ENCODE peak calls at places on chromosomes 12 and 14, in five cellular contexts. W is A549, S is AG10803, G is choroid plexus epithelial cell, A is GM13977. J is an unnamed sample.

GRCh38 chr14:64112859-64113258 is 181.3 kb downstream of the ESR2 start:
- DNase-seq in W (no peak), S (no peak), G (peak), A (no peak), J (no peak)

GRCh38 chr12:3225154-3225795 is 148.1 kb downstream of the TSPAN9 start:
- DNase-seq in W (no peak), S (peak), G (peak), A (no peak), J (peak)

GRCh38 chr14:69139743-69140142 is 13.2 kb downstream of the DCAF5 start:
- DNase-seq in W (no peak), S (no peak), G (no peak), A (no peak), J (no peak)

GRCh38 chr14:74238974-74239847 is at the start of gene VSX2:
- DNase-seq in W (no peak), S (no peak), G (no peak), A (no peak), J (no peak)

GRCh38 chr12:91889970-91890369 is 255.7 kb downstream of the BTG1 start:
- DNase-seq in W (no peak), S (no peak), G (no peak), A (no peak), J (no peak)

GRCh38 chr12:21234395-21234794 is 100.3 kb downstream of the SLCO1A2 start:
- DNase-seq in W (no peak), S (no peak), G (no peak), A (no peak), J (no peak)

GRCh38 chr14:70981005-70981952 is 74.0 kb downstream of the PCNX1 start:
- DNase-seq in W (no peak), S (no peak), G (no peak), A (no peak), J (peak)

GRCh38 chr12:116591608-116592115 is 32.5 kb downstream of the MAP1LC3B2 start:
- DNase-seq in W (no peak), S (no peak), G (peak), A (no peak), J (peak)

GRCh38 chr12:114408881-114409795 is 3.2 kb upstream of the TBX5 start:
- DNase-seq in W (no peak), S (peak), G (no peak), A (peak), J (peak)

GRCh38 chr14:96790211-96790610 is 7.0 kb upstream of the VRK1 start:
- DNase-seq in W (no peak), S (no peak), G (no peak), A (no peak), J (no peak)

GRCh38 chr12:84874125-84874824 is 38.3 kb downstream of the SLC6A15 start:
- DNase-seq in W (peak), S (peak), G (peak), A (peak), J (peak)

GRCh38 chr14:30834353-30834752 is 40.0 kb upstream of the COCH start:
- DNase-seq in W (no peak), S (no peak), G (no peak), A (no peak), J (no peak)

GRCh38 chr14:89178376-89178775 is 238.7 kb downstream of the FOXN3 start:
- DNase-seq in W (no peak), S (no peak), G (no peak), A (no peak), J (no peak)

GRCh38 chr12:56988207-56988739 is 18.1 kb downstream of the ZBTB39 start:
- DNase-seq in W (no peak), S (no peak), G (no peak), A (peak), J (peak)

GRCh38 chr12:108147279-108147678 is 18.2 kb downstream of the WSCD2 start:
- DNase-seq in W (no peak), S (no peak), G (no peak), A (no peak), J (no peak)

GRCh38 chr14:60179296-60179924 is 14.2 kb upstream of the DHRS7 start:
- DNase-seq in W (no peak), S (peak), G (no peak), A (no peak), J (no peak)

GRCh38 chr14:90518941-90519256 is 122.1 kb downstream of the CALM1 start:
- DNase-seq in W (no peak), S (peak), G (peak), A (peak), J (no peak)

GRCh38 chr14:90503582-90503981 is 106.8 kb downstream of the CALM1 start:
- DNase-seq in W (no peak), S (no peak), G (no peak), A (no peak), J (no peak)

GRCh38 chr12:66379613-66380012 is 77.3 kb downstream of the HELB start:
- DNase-seq in W (no peak), S (no peak), G (no peak), A (no peak), J (no peak)

GRCh38 chr12:76244298-76244697 is 103.9 kb downstream of the BBS10 start:
- DNase-seq in W (no peak), S (no peak), G (no peak), A (no peak), J (no peak)

GRCh38 chr12:132310181-132311040 is 19.0 kb downstream of the GALNT9 start:
- DNase-seq in W (no peak), S (no peak), G (no peak), A (no peak), J (peak)

GRCh38 chr12:25130741-25131188 is 64.2 kb downstream of the DNAI7 start:
- DNase-seq in W (peak), S (peak), G (peak), A (peak), J (peak)

GRCh38 chr12:26721800-26722199 is 111.2 kb downstream of the ITPR2 start:
- DNase-seq in W (peak), S (no peak), G (no peak), A (no peak), J (no peak)

GRCh38 chr12:119669744-119670472 is 2.0 kb downstream of the PRKAB1 start:
- DNase-seq in W (no peak), S (no peak), G (peak), A (no peak), J (no peak)

GRCh38 chr12:1131811-1132224 is 140.8 kb downstream of the ERC1 start:
- DNase-seq in W (no peak), S (no peak), G (no peak), A (no peak), J (no peak)

GRCh38 chr12:28040251-28040650 is 67.7 kb upstream of the PTHLH start:
- DNase-seq in W (no peak), S (peak), G (no peak), A (no peak), J (no peak)

GRCh38 chr12:53743277-53744129 is 8.3 kb downstream of the CISTR start:
- DNase-seq in W (peak), S (peak), G (peak), A (peak), J (peak)

GRCh38 chr14:102554835-102555819 is 37.3 kb upstream of the RCOR1 start:
- DNase-seq in W (no peak), S (peak), G (no peak), A (peak), J (peak)

GRCh38 chr12:51082561-51083139 is 746 bp downstream of the CSRNP2 start:
- DNase-seq in W (peak), S (peak), G (peak), A (no peak), J (peak)

GRCh38 chr12:14845350-14845750 is 2.0 kb upstream of the ART4 start:
- DNase-seq in W (peak), S (peak), G (peak), A (peak), J (peak)

DNA sequence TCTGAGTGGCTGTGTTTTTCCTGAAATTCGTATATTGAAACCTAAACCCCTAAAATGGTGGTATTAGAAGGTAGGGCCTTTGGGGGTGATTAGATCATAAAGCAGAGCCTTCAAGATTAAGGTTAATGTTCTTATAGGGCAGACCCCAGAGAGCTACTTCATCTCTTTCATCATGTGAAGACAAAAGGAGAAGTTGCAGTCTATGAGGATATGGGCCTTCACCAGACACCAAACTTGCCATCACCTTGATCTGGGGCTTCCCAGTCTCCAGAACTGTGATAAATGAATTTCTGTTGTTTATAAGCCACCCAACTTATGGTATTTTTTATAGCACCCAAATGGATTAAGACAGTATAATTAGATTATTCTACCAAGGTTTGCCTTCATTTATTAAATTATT is 275.0 kb upstream of the ATP2B1 start:
- DNase-seq in W (no peak), S (no peak), G (no peak), A (no peak), J (no peak)
- TF ChIP-seq CTCF in W (no peak), S (no peak), G (no peak), A (no peak), J (no peak)

GRCh38 chr12:123269395-123269892 is 2.2 kb downstream of the CDK2AP1 start:
- DNase-seq in W (no peak), S (peak), G (peak), A (peak), J (peak)
- TF ChIP-seq CTCF in W (no peak), S (no peak), G (peak), A (no peak), J (no peak)

DNA sequence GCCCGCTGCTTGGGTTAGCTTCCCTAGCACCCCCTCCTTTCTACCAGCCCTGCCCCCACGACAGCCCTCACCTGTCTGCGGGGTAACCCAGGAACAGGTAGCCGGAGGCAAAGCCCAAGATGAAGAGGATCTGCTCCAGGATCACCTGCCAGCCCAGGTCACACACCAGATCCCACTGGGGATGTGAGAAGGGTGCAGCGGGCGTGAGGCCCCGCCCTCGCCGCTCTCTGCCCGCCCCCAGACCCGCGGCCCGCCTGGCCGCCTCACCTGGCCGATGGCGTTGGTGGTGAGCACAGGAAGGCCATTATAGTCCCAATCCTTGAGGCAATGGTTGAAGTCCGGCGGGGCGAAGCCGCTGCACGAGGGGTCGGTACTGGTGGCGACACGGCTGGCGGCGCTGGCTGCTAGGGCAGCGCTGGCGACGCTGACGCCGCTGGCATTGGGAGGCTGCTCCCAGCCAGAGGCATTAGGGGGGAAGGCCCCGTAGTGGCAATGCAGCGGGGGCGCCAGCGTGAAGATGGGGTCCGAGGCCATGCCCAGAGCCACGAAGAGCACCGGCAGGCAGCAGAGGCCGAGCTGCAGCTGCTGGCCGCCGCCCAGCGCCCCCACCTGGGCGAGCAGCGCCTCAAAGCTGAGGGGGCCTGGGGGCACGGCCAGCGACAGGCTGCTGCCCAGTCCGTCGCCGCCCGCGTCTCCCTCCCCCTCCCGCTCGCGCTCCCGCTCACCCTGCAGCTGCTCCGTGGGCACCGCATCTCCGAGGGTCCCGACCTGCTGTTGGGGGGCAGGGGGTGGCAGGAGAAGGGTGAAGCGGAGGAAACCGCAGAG is 794 bp downstream of the SLC22A17 start:
- DNase-seq in W (no peak), S (no peak), G (no peak), A (no peak), J (no peak)
- TF ChIP-seq CTCF in W (no peak), S (no peak), G (no peak), A (no peak), J (no peak)

GRCh38 chr14:49303952-49304516 is 282.1 kb downstream of the RPS29 start:
- DNase-seq in W (no peak), S (peak), G (peak), A (no peak), J (peak)
- TF ChIP-seq CTCF in W (no peak), S (no peak), G (no peak), A (no peak), J (no peak)

DNA sequence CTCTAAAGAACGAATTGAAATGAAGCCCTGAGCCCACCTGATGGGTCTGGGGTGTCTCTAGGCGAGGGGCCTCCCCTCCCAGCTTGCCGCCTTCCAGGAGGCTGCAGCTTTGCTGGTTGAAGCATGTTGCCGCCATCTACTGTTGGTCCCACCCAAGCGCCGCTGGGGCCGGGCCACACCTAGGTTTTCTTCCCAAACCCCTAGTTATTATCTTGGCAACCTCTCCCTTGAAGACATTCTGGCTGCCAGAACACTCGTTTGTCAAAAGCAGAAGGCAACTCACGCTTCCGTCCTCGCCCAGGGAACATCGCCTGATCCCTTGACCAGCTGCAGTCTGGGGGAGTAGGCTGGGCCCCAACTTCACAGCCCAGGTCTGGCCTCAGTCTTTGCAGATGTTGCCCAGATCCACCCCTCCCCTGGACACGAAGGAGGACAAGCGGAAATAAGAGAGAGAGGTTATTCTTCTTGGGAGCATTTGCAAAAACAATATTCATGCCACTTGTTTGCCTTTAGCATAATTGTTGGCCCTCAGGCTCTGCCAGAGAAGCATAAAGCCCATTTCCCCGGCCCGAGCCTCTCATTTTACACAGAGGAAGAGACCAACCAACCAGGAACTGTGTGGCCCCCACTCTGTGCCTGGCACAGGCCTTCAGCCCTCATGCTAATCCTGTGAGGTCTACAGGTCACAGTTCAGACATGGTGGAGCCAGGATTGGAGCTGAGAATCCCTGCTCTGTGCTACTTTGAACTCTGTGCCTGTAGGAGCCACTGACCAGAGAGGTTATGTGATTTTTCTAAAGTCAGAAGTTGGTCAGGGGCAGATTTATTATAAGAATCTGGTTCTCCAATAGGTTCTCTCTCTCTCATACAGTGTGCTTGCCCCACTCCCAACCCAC is 6.7 kb downstream of the EMP1 start:
- DNase-seq in W (no peak), S (peak), G (peak), A (peak), J (peak)
- TF ChIP-seq CTCF in W (peak), S (peak), G (peak), A (peak), J (peak)

DNA sequence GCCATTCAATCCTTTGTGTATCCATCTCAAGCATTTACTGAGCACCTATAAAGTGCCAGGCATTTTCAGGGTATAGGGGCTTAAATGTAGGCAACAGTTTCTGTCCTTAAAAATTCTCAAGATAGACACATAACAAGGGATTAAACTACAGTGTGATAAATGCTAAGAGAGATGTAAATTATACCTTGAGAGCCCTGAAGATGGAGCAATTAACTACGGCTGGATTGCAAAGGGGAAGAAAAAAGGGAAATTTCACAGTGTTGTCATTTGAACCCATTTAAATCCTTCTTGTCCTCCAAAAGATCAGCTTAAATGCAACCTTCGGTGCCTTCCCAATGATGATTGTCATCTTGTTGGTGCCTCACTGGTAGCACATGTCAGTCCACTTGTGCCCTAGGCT is 11.5 kb upstream of the IL26 start:
- DNase-seq in W (no peak), S (no peak), G (peak), A (no peak), J (no peak)
- TF ChIP-seq CTCF in W (no peak), S (peak), G (peak), A (peak), J (peak)

DNA sequence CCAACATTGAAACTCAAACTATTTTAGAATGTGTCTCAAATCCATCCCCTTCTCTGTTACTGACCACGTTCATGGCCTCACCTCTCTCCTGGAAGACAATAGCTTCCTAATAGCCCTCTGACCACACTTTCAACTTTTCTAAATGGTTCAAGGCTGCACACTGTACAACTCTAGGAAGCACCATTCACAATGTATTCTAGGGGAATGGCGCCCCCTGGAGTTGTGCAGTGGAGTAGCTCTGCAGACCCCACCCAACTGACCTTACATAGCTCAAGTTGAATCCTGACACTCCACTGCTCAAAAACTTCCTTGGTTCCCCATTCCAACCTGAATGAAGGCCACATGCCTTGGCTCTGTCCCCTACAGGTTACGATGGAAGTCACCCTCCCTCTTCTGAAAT is 77.6 kb downstream of the GAS2L3 start:
- DNase-seq in W (no peak), S (no peak), G (no peak), A (no peak), J (no peak)
- TF ChIP-seq CTCF in W (no peak), S (no peak), G (peak), A (peak), J (peak)

DNA sequence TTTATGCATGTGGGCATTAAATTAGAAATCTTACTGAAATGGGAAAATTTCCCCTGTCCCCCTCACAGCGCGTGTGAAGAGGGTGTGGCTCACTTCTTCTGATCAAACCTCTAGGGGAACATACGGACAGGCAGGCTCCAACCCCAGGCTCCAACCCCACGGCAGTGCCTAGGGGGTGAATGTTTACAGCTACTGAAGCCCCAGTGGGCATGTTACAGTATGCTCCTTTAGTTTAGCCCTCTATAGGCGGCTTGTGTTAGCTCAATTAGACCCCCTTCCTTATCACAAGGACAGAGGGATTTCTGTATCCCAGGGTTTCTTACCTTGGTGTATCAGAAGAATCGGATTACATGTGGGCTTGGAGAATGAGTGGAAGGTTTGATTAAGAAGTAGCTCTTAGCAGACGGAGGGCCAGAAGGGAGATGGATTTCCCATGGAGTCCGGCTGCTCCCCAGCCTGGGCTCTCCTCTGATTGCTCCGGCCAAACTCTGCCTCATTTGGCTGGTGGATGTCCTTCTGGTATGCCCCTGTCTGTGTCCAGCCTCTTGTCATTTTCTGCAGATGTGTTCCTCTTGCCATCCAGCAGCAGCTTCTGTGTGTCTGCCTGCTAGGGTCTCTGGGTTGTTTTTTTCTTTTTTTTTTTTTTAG is 223.7 kb downstream of the TMTC2 start:
- DNase-seq in W (no peak), S (no peak), G (no peak), A (no peak), J (no peak)
- TF ChIP-seq CTCF in W (no peak), S (no peak), G (no peak), A (no peak), J (no peak)

GRCh38 chr14:65286443-65286842 is 126.1 kb upstream of the FUT8 start:
- DNase-seq in W (peak), S (peak), G (no peak), A (peak), J (peak)
- TF ChIP-seq CTCF in W (peak), S (peak), G (peak), A (peak), J (peak)

J was measured in fibroblast of pulmonary artery.